ENCODE peak calls at places on chromosomes 3 and 15, in nine cellular contexts. E is GM12865; Z is AG04450; A is CD4-positive, alpha-beta T cell; T is ovary; H is GM13976; M is cardiac fibroblast; J is mammary epithelial cell; S is foreskin fibroblast. I is an unnamed sample.

GRCh38 chr15:38745136-38745535 is 180.5 kb upstream of the RASGRP1 start:
- DNase-seq in M (no peak), T (no peak), Z (no peak), S (no peak), H (no peak), J (no peak), A (no peak), E (no peak), I (no peak)

GRCh38 chr15:38612159-38612863 is 47.7 kb upstream of the RASGRP1 start:
- DNase-seq in E (no peak), M (no peak), A (no peak), J (no peak), H (no peak), Z (no peak), S (no peak), T (no peak), I (no peak)

GRCh38 chr3:197547618-197548017 is 8.2 kb downstream of the BDH1 start:
- DNase-seq in A (no peak), J (no peak), Z (no peak), T (no peak), E (no peak), S (no peak), H (no peak), M (no peak), I (no peak)

GRCh38 chr3:10193692-10194327 is 29.1 kb downstream of the IRAK2 start:
- DNase-seq in T (no peak), J (no peak), A (no peak), M (no peak), E (peak; percentile 24), H (no peak), S (no peak), Z (no peak), I (no peak)

GRCh38 chr3:76940181-76940770 is 99.6 kb upstream of the ROBO2 start:
- DNase-seq in M (no peak), S (no peak), H (no peak), J (no peak), Z (no peak), E (no peak), A (no peak), T (no peak), I (no peak)

GRCh38 chr3:27889745-27890144 is 167.6 kb upstream of the EOMES start:
- DNase-seq in S (no peak), J (no peak), T (no peak), M (no peak), H (no peak), A (no peak), Z (no peak), E (no peak), I (no peak)

GRCh38 chr15:98583758-98584157 is 64.6 kb upstream of the IGF1R start:
- DNase-seq in E (no peak), T (no peak), S (no peak), A (no peak), J (no peak), Z (no peak), H (no peak), M (no peak), I (no peak)

GRCh38 chr3:16319307-16319706 is 54.3 kb downstream of the OXNAD1 start:
- DNase-seq in J (no peak), T (no peak), H (peak; percentile 48), A (peak; percentile 72), Z (no peak), S (no peak), E (peak; percentile 70), M (no peak), I (no peak)

GRCh38 chr15:36331531-36332275 is 247.7 kb upstream of the CDIN1 start:
- DNase-seq in E (no peak), T (no peak), J (no peak), H (no peak), M (peak; percentile 12), Z (no peak), A (no peak), S (peak; percentile 51), I (no peak)

GRCh38 chr3:56366641-56366984 is 101.7 kb downstream of the ERC2 start:
- DNase-seq in A (no peak), Z (no peak), J (no peak), M (no peak), S (no peak), T (no peak), E (no peak), H (no peak), I (no peak)

GRCh38 chr3:49593046-49593445 is 38.8 kb downstream of the BSN start:
- DNase-seq in H (no peak), Z (no peak), T (no peak), A (no peak), E (no peak), J (no peak), M (no peak), S (peak; percentile 13), I (no peak)

GRCh38 chr15:77853008-77853328 is 220.3 kb upstream of the LINGO1 start:
- DNase-seq in S (no peak), J (no peak), H (no peak), M (no peak), A (no peak), Z (no peak), E (no peak), T (no peak), I (no peak)

GRCh38 chr3:42071720-42072582 is 19.2 kb upstream of the TRAK1 start:
- DNase-seq in S (peak; percentile 73), J (peak; percentile 82), T (peak; percentile 63), A (no peak), E (peak; percentile 84), M (peak; percentile 90), Z (no peak), H (no peak), I (no peak)

GRCh38 chr15:79881668-79882067 is 15.1 kb downstream of the MTHFS start:
- DNase-seq in T (no peak), Z (no peak), M (no peak), E (no peak), J (no peak), H (no peak), A (no peak), S (no peak), I (no peak)

DNA sequence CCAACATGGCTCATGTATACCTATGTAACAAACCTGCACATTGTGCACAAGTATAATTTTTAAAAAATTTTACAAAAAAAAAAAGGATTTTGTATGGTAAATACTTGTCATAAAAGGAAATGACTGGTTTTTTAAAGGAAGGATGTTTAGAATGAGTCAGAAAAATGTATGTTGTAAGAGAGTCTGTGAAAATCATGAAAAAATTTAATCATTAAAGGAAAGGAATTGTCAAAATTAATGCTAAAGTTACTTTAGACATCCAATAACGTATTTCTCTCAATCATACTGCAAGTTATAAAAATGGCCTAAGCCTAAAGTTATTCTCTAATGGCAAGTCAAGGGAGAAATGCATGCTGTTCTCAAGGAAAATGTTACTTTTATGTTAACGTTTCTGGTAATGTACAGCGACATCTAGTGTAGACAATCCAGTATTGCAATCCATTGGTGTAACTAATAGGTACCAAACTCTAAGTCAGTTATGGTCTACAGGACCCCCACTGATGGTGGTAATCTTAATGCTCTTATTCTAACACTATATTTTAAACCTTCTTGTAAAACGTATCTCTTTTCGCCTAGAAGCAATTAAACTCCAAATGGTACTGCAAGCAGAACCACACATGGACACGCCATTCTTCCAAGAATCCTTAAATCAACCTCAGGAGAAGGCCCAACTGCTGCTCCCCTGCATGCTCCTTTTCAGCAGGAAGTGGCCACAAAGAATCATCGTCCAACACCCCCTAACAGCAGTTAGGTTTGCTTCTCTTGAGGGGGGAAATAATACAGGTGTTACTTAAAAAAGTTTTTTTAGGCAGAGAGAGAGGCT is 35.3 kb downstream of the NCEH1 start:
- DNase-seq in J (peak; percentile 52), T (no peak), E (peak; percentile 52), S (peak; percentile 66), H (peak; percentile 63), A (no peak), M (peak; percentile 70), Z (no peak), I (no peak)
- TF ChIP-seq CTCF in J (peak; percentile 69), T (no peak), E (peak; percentile 72), S (peak; percentile 52), H (peak; percentile 62), A (peak; percentile 77), M (peak; percentile 66), Z (peak; percentile 69), I (peak; percentile 83)

DNA sequence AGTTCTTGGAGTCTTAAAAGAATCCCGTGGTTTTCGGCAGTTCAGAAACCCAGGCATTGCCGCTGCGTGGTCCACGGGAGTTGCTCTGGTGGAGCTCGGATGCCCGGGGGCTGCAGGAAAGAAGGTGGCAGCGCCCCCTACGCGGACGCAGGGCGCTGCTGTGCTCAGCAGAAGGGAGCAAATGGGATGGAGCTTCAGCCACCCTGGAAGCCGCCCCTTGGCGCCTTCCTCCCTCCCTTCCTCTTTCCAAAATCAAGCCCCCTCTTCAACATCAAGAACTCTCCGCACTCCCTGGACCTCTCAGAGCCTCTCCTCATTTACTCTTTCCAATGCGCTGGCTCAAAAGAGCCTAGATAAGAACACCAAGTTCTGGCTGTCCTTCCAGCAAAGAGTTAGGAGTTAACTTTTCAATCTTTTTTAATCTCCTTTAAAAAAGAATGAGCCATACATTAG is 880 bp upstream of the CHRNA7 start:
- DNase-seq in E (peak; percentile 10), Z (no peak), T (peak; percentile 36), H (no peak), M (no peak), J (no peak), A (no peak), S (peak; percentile 1), I (peak; percentile 26)
- TF ChIP-seq CTCF in E (peak; percentile 24), Z (peak; percentile 18), T (no peak), H (no peak), M (no peak), J (no peak), A (no peak), S (no peak), I (no peak)

GRCh38 chr15:90892498-90893174 is 8.3 kb downstream of the FES start:
- DNase-seq in Z (no peak), S (no peak), H (no peak), J (no peak), T (no peak), M (no peak), E (no peak), A (no peak), I (no peak)

GRCh38 chr15:90891346-90891949 is 7.1 kb downstream of the FES start:
- DNase-seq in A (no peak), Z (no peak), J (no peak), T (no peak), E (no peak), M (no peak), S (no peak), H (no peak), I (no peak)

GRCh38 chr15:90892023-90892422 is 7.7 kb downstream of the FES start:
- DNase-seq in H (no peak), M (no peak), T (no peak), S (no peak), A (no peak), Z (no peak), J (no peak), E (no peak), I (no peak)

GRCh38 chr15:90893175-90894090 is 9.1 kb downstream of the FES start:
- DNase-seq in M (no peak), A (no peak), E (no peak), S (no peak), H (no peak), Z (no peak), T (no peak), J (no peak), I (no peak)

GRCh38 chr15:90895571-90896117 is 7.5 kb upstream of the MAN2A2 start:
- DNase-seq in M (no peak), H (no peak), E (no peak), J (no peak), S (peak; percentile 63), T (no peak), A (no peak), Z (no peak), I (no peak)
- TF ChIP-seq CTCF in M (no peak), H (no peak), E (no peak), J (no peak), S (no peak), T (no peak), A (no peak), Z (peak; percentile 16), I (no peak)

GRCh38 chr3:135918600-135918999 is 46.9 kb upstream of the PPP2R3A start:
- DNase-seq in S (peak; percentile 70), M (peak; percentile 69), A (no peak), Z (no peak), E (peak; percentile 8), J (peak; percentile 31), T (no peak), H (no peak), I (no peak)
- TF ChIP-seq CTCF in S (peak; percentile 31), M (peak; percentile 17), A (no peak), Z (peak; percentile 62), E (peak; percentile 20), J (peak; percentile 55), T (no peak), H (no peak), I (peak; percentile 46)